ENCODE peak calls at places on chromosomes 6 and 20, in six cellular contexts. H is gastrocnemius medialis; D is adrenal gland; A is psoas muscle; Q is endodermal cell; G is CD8-positive, alpha-beta T cell. L is an unnamed sample. For H3K4me1, the result is how much of the 10 kb centered on the place peaks cover.

GRCh38 chr6:56760842-56761241 is 118.2 kb upstream of the DST start:
- DNase-seq in H (no peak), D (no peak), A (no peak), Q (no peak), G (no peak), L (no peak)

GRCh38 chr6:168155821-168156741 is 77.1 kb upstream of the FRMD1 start:
- DNase-seq in H (no peak), D (no peak), A (no peak), Q (peak), G (no peak), L (no peak)

GRCh38 chr6:49666930-49667369 is 30.3 kb upstream of the RHAG start:
- DNase-seq in H (no peak), D (no peak), A (no peak), Q (no peak), G (no peak), L (no peak)

GRCh38 chr6:9502991-9503761 is 911.7 kb downstream of the TFAP2A start:
- DNase-seq in H (no peak), D (no peak), A (no peak), Q (no peak), G (no peak), L (no peak)

GRCh38 chr6:4153514-4153985 is 18.2 kb upstream of the ECI2 start:
- DNase-seq in H (no peak), D (no peak), A (no peak), Q (no peak), G (no peak), L (no peak)

GRCh38 chr20:38550274-38550673 is 30.7 kb upstream of the ADIG start:
- DNase-seq in H (no peak), D (no peak), A (no peak), Q (no peak), G (no peak), L (no peak)

GRCh38 chr20:48760403-48760889 is 67.4 kb downstream of the PREX1 start:
- DNase-seq in H (no peak), D (no peak), A (no peak), Q (no peak), G (peak), L (no peak)

GRCh38 chr6:147909645-147910044 is 401.2 kb downstream of the SAMD5 start:
- DNase-seq in H (no peak), D (no peak), A (no peak), Q (no peak), G (no peak), L (no peak)

GRCh38 chr20:45343867-45344721 is 4.1 kb downstream of the SDC4 start:
- DNase-seq in H (peak), D (peak), A (peak), Q (peak), G (no peak), L (peak)

GRCh38 chr6:123715243-123715863 is 78.6 kb upstream of the TRDN start:
- DNase-seq in H (no peak), D (peak), A (no peak), Q (peak), G (no peak), L (peak)

GRCh38 chr6:169251371-169251802 is 2.3 kb downstream of the THBS2 start:
- DNase-seq in H (no peak), D (no peak), A (no peak), Q (peak), G (no peak), L (peak)

GRCh38 chr6:28134015-28134414 is 7.7 kb upstream of the ZKSCAN8 start:
- DNase-seq in H (no peak), D (no peak), A (no peak), Q (peak), G (peak), L (peak)

GRCh38 chr6:107539409-107539808 is 49.5 kb downstream of the SOBP start:
- DNase-seq in H (no peak), D (no peak), A (no peak), Q (no peak), G (no peak), L (peak)

GRCh38 chr20:39282619-39283092 is 320.5 kb downstream of the DHX35 start:
- DNase-seq in H (no peak), D (no peak), A (no peak), Q (peak), G (no peak), L (no peak)

GRCh38 chr6:117222861-117223260 is 42.5 kb upstream of the VGLL2 start:
- DNase-seq in H (no peak), D (no peak), A (no peak), Q (no peak), G (no peak), L (no peak)

GRCh38 chr20:44678990-44679611 is 27.6 kb upstream of the ADA start:
- DNase-seq in H (no peak), D (no peak), A (no peak), Q (no peak), G (no peak), L (no peak)

GRCh38 chr6:135096403-135097130 is 41.9 kb upstream of the HBS1L start:
- DNase-seq in H (no peak), D (no peak), A (no peak), Q (no peak), G (no peak), L (no peak)

GRCh38 chr6:22108199-22108598 is 188.6 kb downstream of the PRL start:
- DNase-seq in H (no peak), D (peak), A (no peak), Q (no peak), G (no peak), L (no peak)

GRCh38 chr20:59253325-59253724 is 47.1 kb upstream of the EDN3 start:
- DNase-seq in H (no peak), D (no peak), A (no peak), Q (no peak), G (peak), L (no peak)

GRCh38 chr20:57450419-57450818 is 59.2 kb downstream of the RBM38 start:
- DNase-seq in H (peak), D (peak), A (peak), Q (no peak), G (peak), L (no peak)

GRCh38 chr6:111734068-111734825 is 128.6 kb upstream of the TRAF3IP2 start:
- DNase-seq in H (no peak), D (no peak), A (no peak), Q (peak), G (no peak), L (no peak)

GRCh38 chr6:45982280-45983036 is 33.2 kb downstream of the CLIC5 start:
- DNase-seq in H (no peak), D (no peak), A (no peak), Q (no peak), G (no peak), L (no peak)

GRCh38 chr6:120805267-120805666 is 529.0 kb downstream of the TBC1D32 start:
- DNase-seq in H (no peak), D (no peak), A (no peak), Q (no peak), G (no peak), L (no peak)

GRCh38 chr6:88992741-88993557 is 29.5 kb upstream of the RNGTT start:
- DNase-seq in H (no peak), D (no peak), A (no peak), Q (no peak), G (no peak), L (no peak)

GRCh38 chr6:101845621-101846020 is 452.1 kb downstream of the GRIK2 start:
- DNase-seq in H (no peak), D (no peak), A (no peak), Q (no peak), G (no peak), L (no peak)

GRCh38 chr6:47168176-47168575 is 126.0 kb upstream of the ADGRF1 start:
- DNase-seq in H (peak), D (no peak), A (peak), Q (peak), G (no peak), L (peak)

GRCh38 chr6:1527098-1527497 is 82.6 kb upstream of the FOXC1 start:
- DNase-seq in H (peak), D (no peak), A (peak), Q (peak), G (peak), L (no peak)

GRCh38 chr6:71533939-71534379 is 245.3 kb downstream of the OGFRL1 start:
- DNase-seq in H (no peak), D (no peak), A (no peak), Q (no peak), G (no peak), L (no peak)

DNA sequence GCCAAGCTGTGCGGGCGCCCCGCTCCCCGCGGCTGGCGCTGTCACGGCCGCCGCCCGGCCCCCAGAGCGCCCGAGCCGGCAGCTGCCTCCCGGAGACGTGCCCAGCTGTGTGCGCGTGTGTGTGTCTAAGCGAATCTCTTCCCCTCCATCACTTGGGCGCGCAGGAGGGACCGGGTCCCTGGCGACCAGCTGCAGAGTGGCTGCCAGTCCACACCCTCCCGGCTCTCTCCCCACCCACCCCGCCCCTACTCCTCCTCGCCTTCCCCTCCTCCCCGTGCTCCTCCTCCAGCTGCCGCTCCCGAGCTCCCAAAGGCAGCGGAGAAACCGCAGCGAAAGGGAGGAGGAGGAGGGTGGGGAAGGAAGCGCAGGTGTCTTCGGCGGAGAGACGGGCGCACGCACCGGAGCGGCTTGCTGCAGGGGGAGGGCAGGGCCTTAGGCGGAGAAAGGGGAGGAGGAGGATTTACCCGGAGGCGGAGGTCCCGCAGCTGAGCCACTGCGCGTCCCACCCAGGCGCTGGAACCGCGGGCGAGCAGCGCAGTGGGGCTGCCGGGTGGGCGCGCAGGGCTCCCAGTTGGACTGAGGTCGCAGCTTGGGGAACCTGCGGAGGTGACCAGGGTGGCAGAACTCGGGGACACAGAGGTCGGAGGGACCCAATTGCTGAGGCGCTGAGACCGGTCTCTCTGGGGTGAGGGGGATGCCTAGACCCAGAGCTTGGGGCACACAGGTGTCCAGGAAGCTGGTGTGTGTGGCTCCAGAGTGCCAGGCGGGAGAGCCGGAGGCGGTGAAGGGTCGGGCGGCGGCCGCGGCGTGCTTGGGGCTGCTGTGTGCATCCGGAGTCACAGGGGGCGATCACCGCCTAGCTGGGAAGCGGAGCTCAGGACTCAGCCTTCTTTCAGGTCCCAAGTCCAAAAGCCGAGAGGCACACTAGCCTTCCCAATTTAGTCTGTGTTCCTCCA is at the start of gene HS3ST5:
- DNase-seq in H (no peak), D (peak), A (peak), Q (peak), G (no peak), L (peak)
- TF ChIP-seq CTCF in H (peak), D (peak), A (peak), Q (peak), G (no peak), L (peak)

DNA sequence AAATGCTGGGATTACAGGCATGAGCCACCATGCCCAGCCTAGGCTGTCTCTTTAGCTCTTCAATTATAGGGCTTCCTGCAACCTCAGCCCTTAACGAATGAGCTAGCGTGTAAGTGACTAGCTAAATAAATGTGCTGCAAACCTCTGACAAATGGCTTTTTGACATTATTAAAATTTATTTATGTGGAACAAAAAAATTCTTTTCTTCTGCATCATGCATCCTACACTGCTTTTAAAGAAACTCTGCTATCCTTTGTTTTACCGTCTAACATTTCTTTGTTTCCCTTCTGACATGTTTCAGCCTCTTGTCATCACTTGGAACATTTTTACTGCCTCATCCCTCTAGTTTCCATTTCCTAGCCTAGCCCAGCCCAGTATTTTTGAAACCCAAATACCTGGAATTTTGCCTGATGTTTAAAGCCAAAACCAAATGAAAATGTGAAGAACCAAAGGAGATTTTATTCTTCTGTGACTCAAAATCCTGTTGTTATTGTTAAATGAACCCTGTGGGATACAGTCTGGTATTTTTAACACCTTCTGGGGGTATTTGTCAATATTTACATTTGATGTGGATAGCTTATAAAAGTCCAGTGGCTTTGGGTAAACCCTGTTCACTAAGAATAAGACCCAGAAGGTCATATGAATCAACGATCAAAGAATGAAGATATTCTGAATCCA is 9.5 kb downstream of the NT5E start:
- DNase-seq in H (no peak), D (no peak), A (no peak), Q (no peak), G (no peak), L (no peak)
- H3K4me1 ChIP-seq in H (under half), D (under half), A (under half), Q (under half), G (half or more), L (under half)

DNA sequence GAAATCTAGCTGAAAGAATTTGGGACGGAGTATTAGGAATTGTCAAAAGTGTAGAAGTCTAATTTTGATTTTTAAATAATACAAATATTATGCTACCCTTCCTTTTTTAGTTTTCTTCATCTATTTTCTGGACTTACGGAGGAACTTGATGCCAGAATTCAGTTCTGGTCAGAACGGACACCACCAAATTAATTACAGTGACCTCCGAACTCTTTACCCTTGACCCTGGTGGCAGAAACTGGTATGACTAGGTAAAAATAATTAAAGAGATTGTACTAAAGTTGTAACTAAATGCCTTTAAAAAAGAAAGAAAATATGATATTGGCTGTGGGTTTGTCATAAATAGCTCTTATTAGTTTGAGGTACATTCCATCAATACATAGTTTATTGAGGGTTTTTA is 751.1 kb upstream of the MAP3K7 start:
- DNase-seq in H (no peak), D (no peak), A (no peak), Q (no peak), G (no peak), L (no peak)
- TF ChIP-seq CTCF in H (no peak), D (no peak), A (no peak), Q (peak), G (no peak), L (peak)

DNA sequence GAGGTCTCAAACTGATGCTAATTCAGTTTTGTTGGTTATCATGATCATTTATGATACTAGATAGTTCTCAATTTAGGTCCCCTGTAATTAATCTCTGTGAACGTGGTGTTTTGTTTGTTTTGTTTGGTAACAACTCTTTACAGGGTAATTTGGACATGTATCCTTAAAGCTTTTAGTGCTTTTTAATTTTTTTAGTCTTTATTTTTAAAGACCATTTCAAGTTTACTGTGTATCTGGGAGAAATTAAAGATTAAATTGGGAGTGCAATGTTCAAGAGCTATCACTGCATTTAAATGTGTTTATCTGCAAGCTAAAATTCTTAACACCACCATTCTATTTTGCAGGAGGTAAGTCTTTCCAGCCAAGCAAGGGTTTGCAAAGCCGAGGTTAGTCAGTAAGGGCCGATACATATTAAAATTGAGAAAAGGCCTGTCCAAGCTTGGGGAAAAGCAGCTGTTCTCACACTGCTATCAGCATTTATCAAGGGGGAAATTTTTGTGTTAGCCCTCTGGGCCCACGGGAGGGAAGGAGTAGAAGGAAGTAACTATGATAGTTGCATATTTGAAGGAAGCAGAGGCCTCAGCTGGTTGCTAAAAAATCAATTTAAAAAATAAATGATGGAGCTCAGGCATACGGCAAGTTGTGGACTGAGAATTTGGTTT is 59.4 kb upstream of the ZNF217 start:
- DNase-seq in H (no peak), D (no peak), A (no peak), Q (no peak), G (no peak), L (no peak)
- H3K4me1 ChIP-seq in H (under half), D (under half), A (under half), Q (under half), G (under half), L (under half)

DNA sequence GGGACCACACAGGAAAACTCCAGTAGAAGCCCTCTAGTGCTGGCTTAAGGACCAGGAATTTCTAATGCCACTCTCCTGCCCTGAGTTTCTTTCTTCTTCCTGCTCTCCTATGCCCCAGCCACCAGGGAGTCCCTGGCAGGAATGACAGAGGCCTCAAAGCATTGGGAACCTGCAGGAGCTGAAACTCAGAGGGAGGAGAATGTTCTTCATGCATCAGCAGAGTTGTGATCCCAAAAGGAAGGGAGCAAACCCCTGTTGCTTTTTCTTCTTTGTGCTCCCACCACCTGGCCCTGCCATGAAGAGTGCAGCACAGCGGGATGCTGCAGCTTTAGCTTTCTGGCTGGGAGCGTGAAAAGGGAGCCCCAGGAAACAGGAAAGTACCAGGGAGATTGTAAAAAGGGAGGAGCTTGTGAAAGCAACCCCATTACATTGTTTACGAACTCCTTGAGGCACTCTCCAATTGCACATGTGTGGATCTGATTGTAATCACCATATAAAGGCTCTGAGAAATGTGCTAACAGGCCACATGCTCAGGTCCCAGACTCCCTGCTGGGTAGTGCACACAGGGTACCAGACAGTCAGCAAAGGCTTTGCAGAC is 34.7 kb upstream of the FKBP1A start:
- DNase-seq in H (no peak), D (no peak), A (no peak), Q (peak), G (no peak), L (no peak)
- TF ChIP-seq CTCF in H (no peak), D (no peak), A (no peak), Q (peak), G (no peak), L (peak)

GRCh38 chr20:62488470-62488869 is 12.7 kb upstream of the GATA5 start:
- DNase-seq in H (no peak), D (no peak), A (no peak), Q (no peak), G (no peak), L (no peak)

GRCh38 chr20:62485701-62486089 is 9.9 kb upstream of the GATA5 start:
- DNase-seq in H (no peak), D (no peak), A (no peak), Q (no peak), G (no peak), L (no peak)

GRCh38 chr20:62487564-62488086 is 11.8 kb upstream of the GATA5 start:
- DNase-seq in H (no peak), D (peak), A (no peak), Q (peak), G (no peak), L (peak)

GRCh38 chr20:62486431-62486954 is 10.7 kb upstream of the GATA5 start:
- DNase-seq in H (no peak), D (no peak), A (no peak), Q (no peak), G (no peak), L (no peak)

GRCh38 chr20:62487125-62487524 is 11.3 kb upstream of the GATA5 start:
- DNase-seq in H (no peak), D (no peak), A (no peak), Q (no peak), G (no peak), L (no peak)
- H3K4me1 ChIP-seq in H (under half), D (under half), A (under half), Q (under half), G (under half), L (half or more)

DNA sequence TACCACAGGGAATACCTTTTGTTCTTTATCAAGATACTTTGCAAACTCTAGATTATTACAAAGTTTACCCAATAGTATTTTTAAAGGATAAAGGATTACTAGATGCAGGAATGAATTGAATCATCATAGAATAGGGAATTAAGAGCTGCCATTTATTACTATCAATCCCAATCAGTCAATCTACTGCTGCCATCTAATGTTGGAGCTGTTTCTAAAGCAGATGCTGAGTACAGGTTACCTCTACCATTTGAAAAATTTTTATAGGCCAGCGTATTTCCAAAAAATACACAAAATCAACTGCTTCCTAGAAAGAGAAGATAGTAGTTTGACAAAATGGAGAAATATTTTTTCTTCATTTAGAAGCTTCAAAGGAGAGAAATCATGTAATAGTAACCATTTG is 520.4 kb downstream of the ADGRB3 start:
- DNase-seq in H (no peak), D (no peak), A (no peak), Q (no peak), G (no peak), L (no peak)
- TF ChIP-seq CTCF in H (no peak), D (no peak), A (no peak), Q (no peak), G (no peak), L (no peak)

GRCh38 chr6:106522557-106522956 is 106.7 kb downstream of the RTN4IP1 start:
- DNase-seq in H (no peak), D (no peak), A (no peak), Q (no peak), G (no peak), L (no peak)
- H3K4me1 ChIP-seq in H (under half), D (under half), A (under half), Q (under half), G (under half), L (under half)

GRCh38 chr6:2622683-2623082 is 128.0 kb downstream of the MYLK4 start:
- DNase-seq in H (no peak), D (no peak), A (no peak), Q (no peak), G (no peak), L (no peak)
- TF ChIP-seq CTCF in H (no peak), D (no peak), A (no peak), Q (peak), G (no peak), L (no peak)

L was measured in Caco-2.